ENCODE peak calls at places on chromosomes 6 and 20, in ten cellular contexts. E, H, D, Q, L, K, F, W, X and A are unnamed samples.

GRCh38 chr6:170459451-170459850 is 93.7 kb downstream of the PSMB1 start:
- DNase-seq in F (peak; percentile 50), K (peak; percentile 43), Q (no peak), W (peak; percentile 2), X (no peak), L (peak; percentile 5), E (no peak), H (peak; percentile 30), D (no peak), A (no peak)

GRCh38 chr6:116969211-116969863 is 92.3 kb downstream of the RFX6 start:
- DNase-seq in L (peak; percentile 15), E (peak; percentile 41), X (no peak), F (no peak), W (peak; percentile 45), D (no peak), H (peak; percentile 50), Q (peak; percentile 57), K (peak; percentile 26), A (no peak)

GRCh38 chr6:88276331-88276730 is 110.2 kb upstream of the CNR1 start:
- DNase-seq in Q (no peak), X (no peak), H (no peak), F (no peak), K (no peak), L (no peak), W (no peak), E (no peak), D (no peak), A (no peak)

GRCh38 chr20:5349448-5349847 is 32.7 kb upstream of the PROKR2 start:
- DNase-seq in L (no peak), F (no peak), X (no peak), H (peak; percentile 56), W (no peak), E (no peak), Q (no peak), D (no peak), K (no peak), A (no peak)

GRCh38 chr6:139372326-139373153 is 1.9 kb downstream of the CITED2 start:
- DNase-seq in H (peak; percentile 43), F (no peak), K (no peak), Q (no peak), D (no peak), W (no peak), L (no peak), E (no peak), X (no peak), A (no peak)

GRCh38 chr6:155079985-155080452 is 84.9 kb downstream of the TIAM2 start:
- DNase-seq in D (no peak), L (no peak), H (peak; percentile 93), F (no peak), X (no peak), W (no peak), Q (no peak), E (no peak), K (no peak), A (no peak)

GRCh38 chr6:21593927-21594421 is 423 bp downstream of the SOX4 start:
- DNase-seq in X (no peak), W (no peak), E (no peak), Q (peak; percentile 55), D (no peak), K (peak; percentile 34), L (no peak), F (no peak), H (no peak), A (no peak)

GRCh38 chr20:49668181-49668877 is 45.3 kb downstream of the B4GALT5 start:
- DNase-seq in D (no peak), K (peak; percentile 61), L (no peak), X (no peak), F (no peak), W (no peak), E (no peak), H (no peak), Q (peak; percentile 74), A (no peak)

GRCh38 chr20:59413326-59413865 is 113.0 kb downstream of the EDN3 start:
- DNase-seq in L (no peak), H (no peak), W (no peak), Q (no peak), D (no peak), F (no peak), K (no peak), X (no peak), E (no peak), A (no peak)

GRCh38 chr20:59411191-59411988 is 111.0 kb downstream of the EDN3 start:
- DNase-seq in W (no peak), K (no peak), F (no peak), E (no peak), D (no peak), L (no peak), H (no peak), X (no peak), Q (no peak), A (no peak)

GRCh38 chr20:59415224-59415623 is 114.8 kb downstream of the EDN3 start:
- DNase-seq in K (no peak), F (no peak), E (no peak), L (no peak), Q (no peak), H (no peak), W (no peak), D (no peak), X (no peak), A (no peak)

GRCh38 chr20:59412896-59413295 is 112.5 kb downstream of the EDN3 start:
- DNase-seq in K (no peak), W (no peak), X (no peak), D (peak; percentile 42), F (no peak), Q (peak; percentile 5), H (no peak), L (no peak), E (no peak), A (no peak)

DNA sequence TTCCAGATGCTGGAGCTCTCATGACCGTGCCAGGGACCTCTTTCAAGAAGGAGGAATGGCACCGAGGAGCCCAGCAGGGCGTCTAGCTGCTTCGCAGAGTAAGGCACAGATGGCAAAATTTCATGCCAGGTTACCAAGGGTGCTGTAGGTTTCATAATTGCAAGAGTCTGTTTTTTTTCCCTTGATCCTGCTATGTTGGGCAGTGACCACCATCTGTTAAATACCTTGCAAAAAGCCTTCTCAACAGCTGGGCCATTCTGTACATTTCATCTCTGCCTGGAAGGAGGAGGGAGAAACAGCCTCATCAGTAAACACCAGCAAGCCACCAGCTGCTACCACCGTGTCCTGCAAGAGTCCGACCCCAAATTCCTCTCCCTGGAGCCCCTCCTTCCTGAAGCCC is 111.8 kb downstream of the EDN3 start:
- DNase-seq in E (no peak), H (no peak), D (no peak), Q (no peak), W (no peak), K (no peak), L (no peak), F (no peak), X (no peak), A (no peak)
- H3K27ac ChIP-seq in E (no peak overlapping the region), H (no peak overlapping the region), D (no peak overlapping the region), Q (no peak overlapping the region), W (no peak overlapping the region), K (no peak overlapping the region), L (no peak overlapping the region), F (no peak overlapping the region), X (no peak overlapping the region), A (no peak overlapping the region)

DNA sequence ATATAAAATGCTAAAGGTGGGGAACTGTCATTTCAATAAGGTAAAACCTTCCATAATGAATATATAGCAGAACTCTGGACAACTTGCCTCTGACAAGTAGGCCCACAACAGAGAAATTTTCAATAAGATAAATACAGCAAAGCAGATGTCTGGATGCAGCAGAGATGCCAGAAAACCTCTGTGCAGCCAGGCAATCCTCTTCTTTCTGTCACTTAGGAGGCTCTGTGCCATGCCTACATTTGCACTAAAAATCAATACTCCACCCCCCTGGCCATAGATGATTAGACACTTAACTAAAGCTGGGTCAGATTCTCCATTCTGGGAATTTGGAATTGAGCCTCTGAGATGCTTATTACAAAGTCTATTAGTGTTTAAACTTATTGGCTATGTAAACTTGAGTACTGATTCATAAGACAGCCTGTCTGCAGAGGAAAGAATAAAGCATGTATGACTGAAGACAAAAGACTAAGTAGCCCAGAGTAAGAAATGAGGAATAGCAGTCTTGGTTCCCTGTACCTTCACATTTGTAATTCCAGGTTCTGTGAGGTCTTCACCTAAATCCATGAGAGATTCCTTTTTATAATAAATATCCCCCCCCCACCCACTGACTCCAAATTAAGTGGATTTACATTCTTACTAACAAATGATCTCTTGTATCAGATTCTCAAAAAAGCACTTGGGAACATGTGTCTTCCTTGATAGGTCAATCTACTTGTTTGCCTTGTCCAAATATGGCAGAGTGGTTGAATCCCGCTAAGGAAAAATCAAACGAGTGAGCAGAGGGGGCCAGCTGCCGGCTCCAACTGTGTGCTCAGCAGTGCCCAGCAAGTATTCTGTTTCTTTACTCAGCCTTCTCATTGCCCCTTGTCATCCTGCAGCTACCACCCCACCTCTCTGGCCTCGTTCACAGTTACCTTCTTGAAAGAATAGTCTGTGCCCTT is 20.4 kb downstream of the MAN1A1 start:
- DNase-seq in D (no peak), K (no peak), X (no peak), H (no peak), Q (no peak), E (no peak), L (no peak), F (no peak), W (no peak), A (no peak)
- H3K4me1 ChIP-seq in D (no peaks in the 10 kb centered on the region), K (no peaks in the 10 kb centered on the region), X (no peaks in the 10 kb centered on the region), H (no peaks in the 10 kb centered on the region), Q (peaks cover 27% of the 10 kb centered on the region), E (no peaks in the 10 kb centered on the region), L (no peaks in the 10 kb centered on the region), F (no peaks in the 10 kb centered on the region), W (no peaks in the 10 kb centered on the region), A (peaks cover 22% of the 10 kb centered on the region)

DNA sequence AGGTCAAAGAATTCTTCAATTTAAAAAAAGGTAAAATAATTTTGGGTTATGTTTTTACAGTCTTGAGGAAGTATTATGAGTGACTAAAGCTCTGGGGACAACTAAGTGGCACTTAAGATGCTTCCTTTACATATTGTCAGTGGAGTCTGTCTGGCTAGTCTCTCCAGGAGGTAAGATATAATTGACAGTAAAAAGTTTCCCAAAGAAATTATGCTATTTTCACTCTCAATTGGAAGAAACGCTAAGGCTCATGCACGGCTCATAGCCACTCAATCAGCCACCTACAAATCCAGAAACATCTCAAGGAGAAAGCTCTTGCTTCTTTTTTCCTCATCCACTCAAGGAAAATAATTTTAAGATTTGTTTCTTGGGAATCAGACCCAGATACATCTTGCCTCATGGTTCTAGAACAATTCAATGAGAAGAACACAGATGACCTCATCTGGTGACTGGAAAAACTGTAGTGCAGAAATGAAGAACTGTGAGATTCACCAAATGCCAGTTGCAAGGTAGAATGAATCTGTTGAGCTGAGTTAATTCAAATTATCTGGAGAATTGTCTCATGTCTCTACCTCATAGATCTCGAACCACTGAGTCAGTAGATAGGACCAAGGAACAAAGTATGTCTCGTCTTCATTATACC is 252.9 kb downstream of the TPBG start:
- DNase-seq in D (no peak), K (no peak), F (no peak), L (no peak), E (no peak), W (no peak), H (no peak), Q (no peak), X (no peak), A (no peak)
- TF ChIP-seq CTCF in D (peak; percentile 17), K (no peak), F (no peak), L (no peak), E (peak; percentile 11), W (peak; percentile 16), H (no peak), Q (no peak), X (no peak), A (no peak)

DNA sequence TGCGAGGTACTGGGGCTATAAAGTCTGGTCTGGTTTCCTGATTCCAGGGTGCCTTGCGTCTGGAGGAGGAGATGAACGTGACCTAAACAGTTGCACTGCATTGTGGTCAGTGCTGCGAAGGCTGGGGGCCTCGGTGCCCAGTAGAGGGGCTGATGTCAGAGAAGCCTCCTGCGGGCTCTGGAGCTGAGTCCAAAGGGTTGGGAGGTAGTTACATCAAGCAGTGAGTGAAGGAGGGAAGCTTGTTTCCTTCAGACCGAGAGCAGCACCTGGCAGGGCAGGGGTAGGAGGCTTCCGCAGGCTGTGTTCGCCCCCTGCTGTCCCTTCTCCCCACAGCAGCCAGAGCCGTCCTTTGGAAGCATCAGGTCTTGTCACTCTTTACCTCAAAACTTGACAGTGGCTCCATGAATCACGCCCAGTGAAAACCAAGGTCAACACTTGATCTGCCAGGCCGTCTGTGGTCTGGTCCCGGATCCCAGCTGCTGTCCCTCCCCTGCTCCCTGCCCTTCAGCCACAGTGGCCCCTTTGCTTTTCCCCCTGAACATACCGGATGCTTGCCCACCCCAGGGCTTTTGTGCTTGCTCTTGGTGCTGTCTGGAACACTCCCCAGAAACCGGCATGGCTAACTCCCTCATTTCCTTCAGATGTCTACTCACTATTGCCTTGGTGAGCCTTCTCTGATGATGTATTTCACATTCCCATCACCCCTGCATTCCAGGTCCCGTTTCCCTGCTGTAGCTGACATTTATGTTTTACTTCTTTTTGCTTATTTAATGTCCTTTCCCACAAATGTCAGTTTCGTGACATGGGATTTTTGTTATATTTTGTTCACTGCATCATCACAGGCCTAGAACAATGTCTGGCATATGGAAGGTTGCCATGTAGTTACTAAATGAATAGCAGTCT is 7.0 kb downstream of the DYNLRB1 start:
- DNase-seq in W (no peak), X (no peak), Q (peak; percentile 79), E (peak; percentile 57), H (peak; percentile 61), L (peak; percentile 55), F (peak; percentile 60), K (peak; percentile 49), D (peak; percentile 84), A (no peak)
- H3K27ac ChIP-seq in W (peak overlapping the region; percentile 71), X (peak overlapping the region; percentile 57), Q (no peak overlapping the region), E (peak overlapping the region; percentile 12), H (no peak overlapping the region), L (no peak overlapping the region), F (peak overlapping the region; percentile 79), K (peak overlapping the region; percentile 77), D (no peak overlapping the region), A (peak overlapping the region; percentile 78)